ENCODE peak calls at places on chromosomes 12 and 14, in ten cellular contexts. L is tibial artery, T is tibial nerve, Q is aorta, H is mesendoderm, I is GM23338, B is substantia nigra, C is neuronal stem cell, R is H9, P is Karpas-422. X is an unnamed sample.

GRCh38 chr12:14896477-14897184 is 11.0 kb upstream of the MGP start:
- DNase-seq in L (no peak), T (no peak), Q (no peak), H (no peak), I (no peak), B (no peak), C (no peak), R (no peak), P (no peak), X (no peak)

GRCh38 chr12:105109465-105110212 is 2.1 kb downstream of the WASHC4 start:
- DNase-seq in L (no peak), T (peak; percentile 6), Q (no peak), H (no peak), I (peak; percentile 27), B (no peak), C (no peak), R (no peak), P (peak; percentile 60), X (peak; percentile 26)

GRCh38 chr12:89390802-89391673 is 38.7 kb upstream of the DUSP6 start:
- DNase-seq in L (no peak), T (no peak), Q (no peak), H (no peak), I (no peak), B (no peak), C (no peak), R (no peak), P (no peak), X (no peak)

GRCh38 chr14:68479247-68479646 is 313.6 kb downstream of the ZFP36L1 start:
- DNase-seq in L (no peak), T (no peak), Q (no peak), H (peak; percentile 78), I (no peak), B (no peak), C (no peak), R (no peak), P (no peak), X (no peak)

GRCh38 chr14:74658535-74659130 is 46.6 kb upstream of the LTBP2 start:
- DNase-seq in L (no peak), T (no peak), Q (no peak), H (no peak), I (no peak), B (no peak), C (no peak), R (no peak), P (no peak), X (no peak)

GRCh38 chr12:44674866-44675265 is 201.2 kb downstream of the NELL2 start:
- DNase-seq in L (no peak), T (no peak), Q (no peak), H (no peak), I (no peak), B (no peak), C (no peak), R (no peak), P (no peak), X (no peak)

GRCh38 chr12:131226345-131227265 is 272.9 kb downstream of the ADGRD1 start:
- DNase-seq in L (no peak), T (no peak), Q (peak; percentile 62), H (no peak), I (peak; percentile 39), B (no peak), C (no peak), R (peak; percentile 77), P (no peak), X (no peak)

GRCh38 chr12:68609955-68610434 is 704 bp upstream of the RAP1B start:
- DNase-seq in L (no peak), T (peak; percentile 53), Q (no peak), H (no peak), I (no peak), B (no peak), C (no peak), R (no peak), P (peak; percentile 70), X (no peak)

GRCh38 chr12:2844786-2845185 is 10.0 kb upstream of the NRIP2 start:
- DNase-seq in L (no peak), T (no peak), Q (no peak), H (peak; percentile 24), I (no peak), B (no peak), C (no peak), R (no peak), P (no peak), X (no peak)
- H3K27ac ChIP-seq in L (peak overlapping the region; percentile 78), T (peak overlapping the region; percentile 59), Q (no peak overlapping the region), H (no peak overlapping the region), I (no peak overlapping the region), B (no peak overlapping the region), C (no peak overlapping the region), R (no peak overlapping the region), P (no peak overlapping the region), X (peak overlapping the region; percentile 21)

GRCh38 chr12:32533971-32534590 is 134.7 kb downstream of the FGD4 start:
- DNase-seq in L (peak; percentile 79), T (peak; percentile 53), Q (peak; percentile 81), H (peak; percentile 76), I (peak; percentile 52), B (no peak), C (no peak), R (peak; percentile 47), P (peak; percentile 50), X (peak; percentile 53)

GRCh38 chr12:32535260-32535999 is 136.1 kb downstream of the FGD4 start:
- DNase-seq in L (peak; percentile 81), T (peak; percentile 66), Q (peak; percentile 91), H (peak; percentile 33), I (peak; percentile 57), B (peak; percentile 78), C (no peak), R (peak; percentile 61), P (no peak), X (peak; percentile 82)

GRCh38 chr12:32534698-32535097 is 135.3 kb downstream of the FGD4 start:
- DNase-seq in L (no peak), T (no peak), Q (no peak), H (no peak), I (no peak), B (no peak), C (no peak), R (no peak), P (no peak), X (no peak)

GRCh38 chr12:32532951-32533350 is 133.6 kb downstream of the FGD4 start:
- DNase-seq in L (no peak), T (no peak), Q (no peak), H (peak; percentile 25), I (no peak), B (no peak), C (no peak), R (no peak), P (no peak), X (no peak)

GRCh38 chr12:32536000-32536345 is 136.6 kb downstream of the FGD4 start:
- DNase-seq in L (no peak), T (no peak), Q (no peak), H (no peak), I (no peak), B (no peak), C (no peak), R (no peak), P (no peak), X (no peak)
- H3K27ac ChIP-seq in L (peak overlapping the region; percentile 67), T (peak overlapping the region; percentile 26), Q (no peak overlapping the region), H (no peak overlapping the region), I (peak overlapping the region; percentile 5), B (peak overlapping the region; percentile 74), C (no peak overlapping the region), R (no peak overlapping the region), P (no peak overlapping the region), X (peak overlapping the region; percentile 2)

GRCh38 chr14:76810525-76810924 is 2.2 kb downstream of the ANGEL1 start:
- DNase-seq in L (no peak), T (no peak), Q (no peak), H (no peak), I (no peak), B (no peak), C (no peak), R (no peak), P (peak; percentile 43), X (no peak)

GRCh38 chr14:76812093-76812421 is 625 bp downstream of the ANGEL1 start:
- DNase-seq in L (no peak), T (no peak), Q (no peak), H (peak; percentile 45), I (peak; percentile 34), B (no peak), C (no peak), R (no peak), P (peak; percentile 75), X (no peak)

GRCh38 chr14:76810953-76811400 is 1.7 kb downstream of the ANGEL1 start:
- DNase-seq in L (no peak), T (peak; percentile 26), Q (no peak), H (peak; percentile 68), I (peak; percentile 41), B (no peak), C (no peak), R (no peak), P (peak; percentile 75), X (peak; percentile 64)

GRCh38 chr14:76811561-76811960 is 1.1 kb downstream of the ANGEL1 start:
- DNase-seq in L (no peak), T (no peak), Q (no peak), H (no peak), I (no peak), B (no peak), C (no peak), R (no peak), P (peak; percentile 72), X (no peak)

GRCh38 chr14:76812422-76813383 is at the start of gene ANGEL1:
- DNase-seq in L (peak; percentile 93), T (peak; percentile 94), Q (peak; percentile 98), H (peak; percentile 98), I (peak; percentile 98), B (peak; percentile 92), C (peak; percentile 87), R (peak; percentile 97), P (peak; percentile 100), X (peak; percentile 98)
- H3K27ac ChIP-seq in L (peak within 1 kb of the TSS; percentile 85), T (peak within 1 kb of the TSS; percentile 78), Q (no peak within 1 kb of the TSS), H (peak within 1 kb of the TSS; percentile 67), I (peak within 1 kb of the TSS; percentile 83), B (peak within 1 kb of the TSS; percentile 87), C (no peak within 1 kb of the TSS), R (no peak within 1 kb of the TSS), P (peak within 1 kb of the TSS; percentile 44), X (peak within 1 kb of the TSS; percentile 91)

GRCh38 chr14:101360045-101360931 is 201.0 kb upstream of the DIO3 start:
- DNase-seq in L (peak; percentile 87), T (peak; percentile 79), Q (peak; percentile 61), H (no peak), I (no peak), B (no peak), C (no peak), R (no peak), P (no peak), X (no peak)

GRCh38 chr14:101363261-101363555 is 198.1 kb upstream of the DIO3 start:
- DNase-seq in L (no peak), T (no peak), Q (no peak), H (no peak), I (no peak), B (no peak), C (no peak), R (no peak), P (peak; percentile 67), X (no peak)

GRCh38 chr14:101361044-101361443 is 200.3 kb upstream of the DIO3 start:
- DNase-seq in L (no peak), T (no peak), Q (peak; percentile 54), H (no peak), I (no peak), B (no peak), C (no peak), R (no peak), P (peak; percentile 83), X (no peak)

GRCh38 chr14:101362529-101363260 is 198.6 kb upstream of the DIO3 start:
- DNase-seq in L (no peak), T (no peak), Q (peak; percentile 67), H (no peak), I (no peak), B (no peak), C (no peak), R (no peak), P (no peak), X (no peak)

DNA sequence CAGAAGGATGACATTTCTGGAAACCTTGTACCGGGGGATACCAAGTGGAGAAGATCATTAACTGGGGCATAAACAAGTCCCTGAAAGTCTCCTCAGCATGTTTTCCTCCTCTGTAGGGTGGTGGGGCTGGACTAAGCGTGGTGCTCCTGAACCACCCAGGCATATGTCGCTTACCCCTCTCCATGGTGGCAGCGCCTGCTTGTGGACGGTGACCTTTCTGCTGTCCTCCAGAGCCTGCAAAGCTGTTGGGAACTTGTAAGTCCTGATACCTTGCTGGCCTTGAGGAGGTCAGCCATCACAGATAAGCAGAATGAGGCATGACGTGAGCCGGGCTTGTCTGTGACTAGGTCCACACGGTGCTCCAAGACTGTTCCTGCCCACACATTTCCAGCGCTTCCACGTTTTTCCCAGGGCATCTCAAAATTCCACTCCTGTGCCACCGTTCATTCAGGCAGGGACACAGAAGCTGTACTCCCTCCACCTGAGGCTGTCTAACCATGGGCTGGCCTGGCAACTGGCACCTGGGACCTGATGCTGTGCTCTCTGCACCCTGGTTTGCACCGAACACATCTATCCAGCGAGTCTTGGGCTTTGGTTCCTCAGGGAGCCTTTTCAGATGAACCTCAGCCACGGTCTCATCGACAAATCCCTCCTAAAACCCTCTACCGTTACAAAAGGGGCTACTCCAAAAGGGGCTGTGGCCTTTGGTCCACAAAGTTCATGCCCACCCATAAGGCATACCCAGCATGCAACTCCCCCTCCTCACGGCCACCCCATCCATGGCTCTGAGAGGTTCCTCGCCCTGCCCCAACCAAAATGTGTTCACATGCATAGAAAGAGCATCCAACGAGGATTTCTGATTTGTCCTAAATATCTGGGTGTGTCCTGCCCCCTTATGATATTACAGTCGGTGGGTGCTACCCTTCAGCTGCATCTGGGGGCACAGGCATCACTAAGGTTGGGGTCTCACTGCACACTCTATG is 199.6 kb upstream of the DIO3 start:
- DNase-seq in L (no peak), T (no peak), Q (peak; percentile 55), H (no peak), I (no peak), B (no peak), C (no peak), R (no peak), P (no peak), X (no peak)
- H3K27ac ChIP-seq in L (no peak overlapping the region), T (no peak overlapping the region), Q (no peak overlapping the region), H (no peak overlapping the region), I (no peak overlapping the region), B (no peak overlapping the region), C (no peak overlapping the region), R (no peak overlapping the region), P (no peak overlapping the region), X (no peak overlapping the region)